ENCODE peak calls at places on chromosome 10, in seven cellular contexts. R is ovary, S is colonic mucosa, Y is AG04450, W is A549, J is IMR-90, I is GM23248. Z is an unnamed sample.

GRCh38 chr10:100737359-100738054 is 7.9 kb upstream of the PAX2 start:
- DNase-seq in Y (no peak), I (no peak), J (no peak), W (no peak), S (no peak), R (no peak), Z (no peak)

GRCh38 chr10:128116851-128117615 is 9.2 kb downstream of the MKI67 start:
- DNase-seq in J (no peak), R (no peak), Y (no peak), I (peak), W (peak), S (no peak), Z (no peak)

GRCh38 chr10:14099885-14100284 is 230.8 kb downstream of the FRMD4A start:
- DNase-seq in S (no peak), R (no peak), I (no peak), J (no peak), W (no peak), Y (no peak), Z (no peak)

GRCh38 chr10:103564799-103565365 is 71.4 kb downstream of the NEURL1 start:
- DNase-seq in R (no peak), I (peak), S (peak), Y (no peak), J (no peak), W (peak), Z (no peak)

GRCh38 chr10:70475661-70476060 is 2.9 kb upstream of the PALD1 start:
- DNase-seq in W (peak), I (no peak), S (no peak), Y (no peak), J (peak), R (no peak), Z (no peak)

GRCh38 chr10:108616559-108617285 is 1306.6 kb downstream of the XPNPEP1 start:
- DNase-seq in R (no peak), S (no peak), Y (no peak), J (no peak), I (peak), W (no peak), Z (no peak)

GRCh38 chr10:11838298-11838852 is 15.2 kb downstream of the PROSER2 start:
- DNase-seq in I (no peak), Y (no peak), W (no peak), R (no peak), J (no peak), S (no peak), Z (no peak)

GRCh38 chr10:70722820-70723424 is 50.6 kb downstream of the ADAMTS14 start:
- DNase-seq in J (peak), S (no peak), R (no peak), W (peak), Y (no peak), I (peak), Z (no peak)

GRCh38 chr10:51759896-51760534 is 60.6 kb upstream of the CSTF2T start:
- DNase-seq in I (no peak), W (no peak), Y (no peak), R (no peak), J (no peak), S (no peak), Z (no peak)

GRCh38 chr10:72297968-72298773 is 24.4 kb downstream of the DDIT4 start:
- DNase-seq in W (peak), R (peak), I (peak), J (peak), S (peak), Y (peak), Z (peak)

GRCh38 chr10:49164587-49165188 is 23.5 kb downstream of the TMEM273 start:
- DNase-seq in R (peak), I (peak), J (peak), S (peak), W (peak), Y (no peak), Z (no peak)

GRCh38 chr10:29915116-29915785 is 144.1 kb downstream of the JCAD start:
- DNase-seq in W (no peak), R (no peak), J (no peak), Y (no peak), S (no peak), I (no peak), Z (no peak)

GRCh38 chr10:101120884-101121660 is 10.0 kb upstream of the TLX1 start:
- DNase-seq in W (no peak), I (peak), R (no peak), J (no peak), Y (no peak), S (peak), Z (peak)

GRCh38 chr10:6593140-6593740 is 13.2 kb upstream of the PRKCQ start:
- DNase-seq in I (no peak), R (no peak), J (no peak), W (no peak), S (no peak), Y (no peak), Z (peak)

GRCh38 chr10:7700577-7701125 is 2.5 kb upstream of the ITIH2 start:
- DNase-seq in I (peak), S (no peak), W (peak), R (no peak), J (no peak), Y (no peak), Z (no peak)

GRCh38 chr10:6643962-6644361 is 63.9 kb upstream of the PRKCQ start:
- DNase-seq in W (no peak), S (no peak), Y (no peak), I (no peak), J (no peak), R (no peak), Z (no peak)

GRCh38 chr10:102814873-102815661 is 22.1 kb downstream of the CYP17A1 start:
- DNase-seq in I (peak), S (no peak), R (peak), Y (no peak), W (no peak), J (peak), Z (no peak)

GRCh38 chr10:13629116-13629515 is 42.4 kb downstream of the PRPF18 start:
- DNase-seq in W (no peak), S (no peak), R (no peak), I (no peak), Y (no peak), J (no peak), Z (no peak)

GRCh38 chr10:84294766-84295447 is 33.5 kb upstream of the CCSER2 start:
- DNase-seq in R (no peak), S (no peak), I (no peak), Y (no peak), W (no peak), J (peak), Z (no peak)

GRCh38 chr10:24603333-24603732 is 120.4 kb downstream of the ARHGAP21 start:
- DNase-seq in Y (no peak), J (peak), R (no peak), S (no peak), W (peak), I (peak), Z (no peak)

GRCh38 chr10:64103750-64104149 is 582.5 kb downstream of the REEP3 start:
- DNase-seq in Y (no peak), S (no peak), W (no peak), R (no peak), J (no peak), I (no peak), Z (no peak)

GRCh38 chr10:33743429-33743857 is 409.0 kb upstream of the NRP1 start:
- DNase-seq in J (no peak), W (no peak), I (no peak), Y (no peak), R (no peak), S (peak), Z (no peak)

GRCh38 chr10:123929791-123930190 is 38.2 kb upstream of the CPXM2 start:
- DNase-seq in J (no peak), R (no peak), W (no peak), S (no peak), Y (no peak), I (no peak), Z (no peak)

GRCh38 chr10:19654576-19654975 is 161.7 kb upstream of the PLXDC2 start:
- DNase-seq in J (peak), Y (peak), W (no peak), R (no peak), S (no peak), I (peak), Z (no peak)

GRCh38 chr10:14325325-14325955 is 5.3 kb downstream of the FRMD4A start:
- DNase-seq in R (no peak), W (peak), S (peak), Y (no peak), I (peak), J (peak), Z (peak)

GRCh38 chr10:113922787-113923570 is 68.5 kb downstream of the NHLRC2 start:
- DNase-seq in I (no peak), R (no peak), Y (no peak), S (no peak), W (no peak), J (no peak), Z (no peak)

GRCh38 chr10:16945566-16945965 is 128.3 kb upstream of the RSU1 start:
- DNase-seq in S (no peak), W (no peak), I (peak), R (no peak), Y (no peak), J (no peak), Z (no peak)

GRCh38 chr10:91022924-91023707 is 102.2 kb upstream of the ANKRD1 start:
- DNase-seq in R (no peak), Y (no peak), I (no peak), W (no peak), S (no peak), J (no peak), Z (no peak)

GRCh38 chr10:112120491-112120890 is 63.1 kb downstream of the GPAM start:
- DNase-seq in Y (no peak), R (no peak), I (no peak), S (no peak), W (no peak), J (no peak), Z (no peak)

GRCh38 chr10:69459893-69460575 is 8.8 kb downstream of the TSPAN15 start:
- DNase-seq in S (no peak), R (no peak), Y (no peak), W (no peak), J (no peak), I (no peak), Z (no peak)

GRCh38 chr10:69458426-69459100 is 7.3 kb downstream of the TSPAN15 start:
- DNase-seq in I (no peak), S (peak), R (no peak), J (no peak), W (no peak), Y (no peak), Z (no peak)

GRCh38 chr10:69459101-69459805 is 8.0 kb downstream of the TSPAN15 start:
- DNase-seq in J (no peak), R (no peak), W (no peak), Y (no peak), I (no peak), S (no peak), Z (no peak)

GRCh38 chr10:69456880-69457693 is 5.8 kb downstream of the TSPAN15 start:
- DNase-seq in S (no peak), I (peak), W (no peak), R (no peak), Y (no peak), J (no peak), Z (no peak)

DNA sequence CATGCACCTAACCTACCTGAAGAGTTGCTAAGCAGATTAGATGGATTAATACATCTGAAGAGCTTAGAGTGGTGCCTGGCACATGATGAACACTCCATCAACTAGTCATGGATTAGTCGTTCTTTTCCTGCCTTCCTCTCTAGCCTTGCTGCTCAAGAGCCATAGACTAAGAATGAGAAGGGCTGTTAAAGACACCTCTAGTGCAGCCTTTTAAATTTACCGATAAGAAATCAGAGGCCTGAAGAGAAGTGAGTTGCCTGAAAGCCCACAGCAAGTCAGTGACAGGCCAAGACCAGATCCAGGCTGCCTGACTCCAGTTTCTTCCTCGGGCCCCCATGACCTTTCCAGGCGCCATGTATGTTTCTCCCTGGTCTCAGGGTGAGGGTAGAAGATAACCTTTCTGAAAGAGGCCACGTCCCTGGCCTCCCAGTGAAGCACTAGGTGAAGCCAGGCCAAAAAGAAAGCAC is 6.5 kb downstream of the TSPAN15 start:
- DNase-seq in Y (no peak), S (no peak), W (no peak), I (no peak), R (no peak), J (no peak), Z (no peak)
- H3K4me3 ChIP-seq in Y (no peak), S (no peak), W (no peak), I (no peak), R (no peak), J (no peak), Z (no peak)

DNA sequence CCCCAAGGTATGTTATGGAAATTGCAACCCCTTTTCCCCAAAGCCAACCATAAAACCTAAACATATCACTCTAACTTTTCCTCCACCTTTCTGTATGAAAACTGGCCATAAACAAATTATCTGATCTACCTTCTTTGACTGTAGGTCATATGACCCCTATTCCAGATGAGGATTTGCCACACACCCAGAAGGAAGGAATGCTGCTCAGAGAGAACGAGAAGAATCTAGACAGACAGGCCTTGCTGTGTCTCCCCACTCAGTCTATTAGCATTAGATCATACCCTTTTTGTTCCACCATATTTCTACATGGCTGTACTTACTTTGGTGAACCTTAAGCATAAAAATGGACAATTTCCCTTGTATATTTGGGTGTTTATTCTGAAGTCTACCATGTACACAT is 113.0 kb upstream of the PHYHIPL start:
- DNase-seq in I (no peak), J (no peak), S (no peak), W (no peak), R (no peak), Y (no peak), Z (no peak)
- H3K27ac ChIP-seq in I (no peak), J (no peak), S (no peak), W (no peak), R (no peak), Y (no peak), Z (no peak)

DNA sequence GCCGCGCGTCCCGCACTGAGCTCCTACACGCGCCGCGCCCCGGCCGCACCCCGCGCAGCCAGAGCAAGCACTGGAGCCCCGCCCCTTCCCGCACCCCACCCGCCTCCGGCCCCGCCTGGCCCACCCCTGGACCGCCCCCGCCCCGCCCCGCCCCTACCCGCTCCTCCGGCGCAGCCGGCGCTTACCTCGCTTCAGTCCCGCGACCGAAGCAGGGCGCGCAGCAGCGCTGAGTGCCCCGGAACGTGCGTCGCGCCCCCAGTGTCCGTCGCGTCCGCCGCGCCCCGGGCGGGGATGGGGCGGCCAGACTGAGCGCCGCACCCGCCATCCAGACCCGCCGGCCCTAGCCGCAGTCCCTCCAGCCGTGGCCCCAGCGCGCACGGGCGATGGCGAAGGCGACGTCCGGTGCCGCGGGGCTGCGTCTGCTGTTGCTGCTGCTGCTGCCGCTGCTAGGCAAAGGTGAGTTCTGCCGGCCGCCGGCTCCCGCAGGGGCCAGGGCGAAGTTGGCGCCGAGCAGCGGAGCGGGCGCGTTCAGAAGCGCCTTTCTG is at the start of gene RET:
- DNase-seq in W (peak), R (no peak), J (no peak), Y (no peak), I (peak), S (peak), Z (no peak)
- H3K4me3 ChIP-seq in W (peak), R (peak), J (peak), Y (no peak), I (peak), S (peak), Z (no peak)

GRCh38 chr10:89283174-89283987 is 18.5 kb upstream of the IFIT2 start:
- DNase-seq in W (no peak), S (no peak), Y (no peak), I (peak), J (peak), R (no peak), Z (no peak)

GRCh38 chr10:89281606-89282395 is 20.0 kb upstream of the IFIT2 start:
- DNase-seq in I (no peak), J (no peak), R (no peak), Y (no peak), W (no peak), S (no peak), Z (no peak)

GRCh38 chr10:89278034-89278535 is 23.8 kb upstream of the IFIT2 start:
- DNase-seq in R (no peak), W (peak), Y (peak), S (peak), I (peak), J (peak), Z (no peak)

GRCh38 chr10:89280501-89280900 is 21.3 kb upstream of the IFIT2 start:
- DNase-seq in R (no peak), W (no peak), I (no peak), S (no peak), Y (no peak), J (no peak), Z (no peak)

GRCh38 chr10:89279449-89279869 is 22.4 kb upstream of the IFIT2 start:
- DNase-seq in I (no peak), R (no peak), Y (no peak), J (no peak), W (peak), S (no peak), Z (no peak)
- H3K27ac ChIP-seq in I (peak), R (no peak), Y (peak), J (no peak), W (peak), S (peak), Z (no peak)

GRCh38 chr10:61000769-61001730 is 57.1 kb upstream of the RHOBTB1 start:
- DNase-seq in Y (no peak), J (peak), R (peak), W (peak), I (peak), S (peak), Z (no peak)
- H3K4me3 ChIP-seq in Y (peak), J (peak), R (peak), W (peak), I (peak), S (peak), Z (no peak)

GRCh38 chr10:110667620-110668343 is 23.6 kb downstream of the RBM20 start:
- DNase-seq in R (no peak), S (no peak), I (no peak), J (no peak), W (no peak), Y (no peak), Z (no peak)

GRCh38 chr10:110666673-110667072 is 22.5 kb downstream of the RBM20 start:
- DNase-seq in J (no peak), Y (no peak), S (no peak), R (no peak), W (no peak), I (no peak), Z (no peak)

GRCh38 chr10:110670335-110670734 is 26.2 kb downstream of the RBM20 start:
- DNase-seq in J (no peak), I (no peak), W (no peak), Y (no peak), S (no peak), R (no peak), Z (no peak)

GRCh38 chr10:110671788-110672579 is 27.8 kb downstream of the RBM20 start:
- DNase-seq in W (peak), S (peak), I (peak), R (peak), Y (no peak), J (peak), Z (peak)

DNA sequence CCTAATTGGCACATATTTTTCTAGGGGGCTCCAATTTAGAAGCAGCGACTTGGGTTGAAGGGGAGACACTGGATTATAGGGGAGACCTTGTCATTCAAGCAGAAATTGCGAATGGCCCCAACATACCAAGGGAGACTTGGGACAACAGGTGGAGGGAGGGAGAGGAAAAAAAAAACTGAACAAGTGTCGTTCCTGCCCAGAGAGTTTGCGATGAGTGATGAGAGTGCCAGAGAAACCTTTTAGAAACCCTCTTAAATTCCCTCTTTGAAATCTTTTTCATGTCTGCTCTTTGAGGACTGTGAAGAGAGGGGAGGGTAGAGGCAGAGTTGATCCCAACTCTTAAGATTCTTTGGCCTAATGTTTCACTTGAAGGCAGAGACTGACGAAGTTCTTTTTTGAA is 24.3 kb downstream of the RBM20 start:
- DNase-seq in S (no peak), R (no peak), J (no peak), Y (no peak), W (no peak), I (no peak), Z (no peak)
- H3K27ac ChIP-seq in S (no peak), R (no peak), J (no peak), Y (no peak), W (no peak), I (no peak), Z (no peak)

DNA sequence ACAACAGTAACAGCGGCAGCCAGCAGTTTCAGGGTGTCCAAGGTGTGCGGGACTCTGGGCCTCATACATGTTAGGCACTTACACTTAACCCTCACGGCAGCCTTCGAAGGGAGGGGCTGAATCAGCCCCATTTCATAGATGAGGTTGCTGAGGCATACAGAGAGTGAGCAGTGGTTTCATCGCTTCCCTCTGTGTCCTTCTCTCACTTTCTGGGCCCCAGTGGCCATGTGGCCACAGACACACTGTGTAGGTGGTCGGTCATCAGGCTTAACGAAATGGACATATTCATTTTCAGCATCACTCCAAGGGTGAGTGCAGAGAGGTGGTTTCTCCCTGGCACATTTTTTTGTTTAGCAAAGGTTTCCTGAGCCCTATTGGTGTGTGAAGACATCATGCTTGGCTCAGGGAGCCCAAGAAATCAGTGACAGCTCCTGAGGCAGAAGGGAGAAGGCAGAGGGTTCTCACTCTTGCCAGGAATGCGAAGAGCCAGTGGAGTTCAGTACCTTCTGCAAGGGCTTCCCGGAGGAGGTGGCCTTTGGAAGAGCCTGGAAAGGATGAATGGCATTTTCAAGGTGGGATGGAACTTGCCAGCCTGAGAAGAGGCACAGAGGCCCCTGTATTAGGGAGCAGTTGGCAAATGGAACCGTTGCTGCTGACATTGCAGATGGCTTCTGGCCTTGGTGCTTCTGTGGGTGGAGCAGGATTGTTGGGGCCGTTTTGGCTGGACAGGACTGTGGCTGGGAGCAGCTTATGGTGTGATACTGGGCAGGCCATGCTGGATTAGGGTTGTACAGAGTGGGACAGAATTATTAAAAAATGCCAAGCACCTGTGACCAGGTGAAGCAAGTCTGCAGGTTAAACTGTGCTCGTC is 61.7 kb upstream of the PPIF start:
- DNase-seq in I (no peak), J (no peak), Y (no peak), S (no peak), R (no peak), W (no peak), Z (no peak)
- H3K4me3 ChIP-seq in I (no peak), J (no peak), Y (no peak), S (no peak), R (no peak), W (no peak), Z (peak)